ENCODE peak calls at places on chromosomes 16 and 17, in seven cellular contexts. One of them, this sample, is unnamed.

GRCh38 chr17:42422958-42423712 is at the start of gene CAVIN1:
- DNase-seq in stomach: peak; percentile 92
- DNase-seq in tibial nerve: peak; percentile 99
- DNase-seq in CD8-positive, alpha-beta T cell: no peak
- DNase-seq in psoas muscle: peak; percentile 100
- DNase-seq in breast epithelium: peak; percentile 96
- DNase-seq in mammary epithelial cell: peak; percentile 98
- DNase-seq in this sample: no peak

GRCh38 chr16:55233464-55233863 is 90.5 kb upstream of the IRX6 start:
- DNase-seq in mammary epithelial cell: no peak
- DNase-seq in psoas muscle: no peak
- DNase-seq in stomach: no peak
- DNase-seq in CD8-positive, alpha-beta T cell: no peak
- DNase-seq in breast epithelium: no peak
- DNase-seq in tibial nerve: no peak
- DNase-seq in this sample: no peak

GRCh38 chr17:42315402-42316156 is 27.3 kb downstream of the STAT5A start:
- DNase-seq in CD8-positive, alpha-beta T cell: no peak
- DNase-seq in stomach: no peak
- DNase-seq in tibial nerve: no peak
- DNase-seq in psoas muscle: no peak
- DNase-seq in breast epithelium: no peak
- DNase-seq in mammary epithelial cell: no peak
- DNase-seq in this sample: peak; percentile 62

GRCh38 chr17:16908282-16908681 is 63.6 kb downstream of the TNFRSF13B start:
- DNase-seq in tibial nerve: no peak
- DNase-seq in psoas muscle: peak; percentile 2
- DNase-seq in CD8-positive, alpha-beta T cell: peak; percentile 39
- DNase-seq in breast epithelium: peak; percentile 33
- DNase-seq in mammary epithelial cell: no peak
- DNase-seq in stomach: peak; percentile 7
- DNase-seq in this sample: no peak

GRCh38 chr17:7479139-7479388 is 367 bp downstream of the ZBTB4 start:
- DNase-seq in stomach: no peak
- DNase-seq in psoas muscle: no peak
- DNase-seq in tibial nerve: no peak
- DNase-seq in mammary epithelial cell: no peak
- DNase-seq in breast epithelium: no peak
- DNase-seq in CD8-positive, alpha-beta T cell: no peak
- DNase-seq in this sample: no peak

GRCh38 chr17:15247891-15248529 is 17.1 kb downstream of the PMP22 start:
- DNase-seq in stomach: no peak
- DNase-seq in mammary epithelial cell: peak; percentile 83
- DNase-seq in tibial nerve: no peak
- DNase-seq in psoas muscle: no peak
- DNase-seq in CD8-positive, alpha-beta T cell: no peak
- DNase-seq in breast epithelium: no peak
- DNase-seq in this sample: no peak

GRCh38 chr16:11155284-11155806 is 100.7 kb downstream of the SOCS1 start:
- DNase-seq in breast epithelium: no peak
- DNase-seq in mammary epithelial cell: peak; percentile 66
- DNase-seq in tibial nerve: no peak
- DNase-seq in psoas muscle: no peak
- DNase-seq in CD8-positive, alpha-beta T cell: no peak
- DNase-seq in stomach: no peak
- DNase-seq in this sample: no peak

GRCh38 chr17:39923836-39924690 is 3.3 kb downstream of the ORMDL3 start:
- DNase-seq in tibial nerve: no peak
- DNase-seq in breast epithelium: no peak
- DNase-seq in psoas muscle: no peak
- DNase-seq in stomach: no peak
- DNase-seq in mammary epithelial cell: no peak
- DNase-seq in CD8-positive, alpha-beta T cell: no peak
- DNase-seq in this sample: no peak

GRCh38 chr17:3954086-3954485 is 10.2 kb downstream of the ATP2A3 start:
- DNase-seq in CD8-positive, alpha-beta T cell: no peak
- DNase-seq in breast epithelium: no peak
- DNase-seq in psoas muscle: no peak
- DNase-seq in mammary epithelial cell: no peak
- DNase-seq in stomach: no peak
- DNase-seq in tibial nerve: no peak
- DNase-seq in this sample: no peak

GRCh38 chr17:31688704-31689103 is 170.3 kb downstream of the COPRS start:
- DNase-seq in psoas muscle: no peak
- DNase-seq in tibial nerve: no peak
- DNase-seq in mammary epithelial cell: peak; percentile 48
- DNase-seq in breast epithelium: no peak
- DNase-seq in stomach: no peak
- DNase-seq in CD8-positive, alpha-beta T cell: no peak
- DNase-seq in this sample: no peak

GRCh38 chr16:46427340-46428107 is 193.7 kb downstream of the SHCBP1 start:
- DNase-seq in tibial nerve: no peak
- DNase-seq in breast epithelium: no peak
- DNase-seq in CD8-positive, alpha-beta T cell: no peak
- DNase-seq in psoas muscle: no peak
- DNase-seq in stomach: no peak
- DNase-seq in mammary epithelial cell: no peak
- DNase-seq in this sample: no peak

GRCh38 chr16:64356267-64356666 is 765.6 kb downstream of the CDH11 start:
- DNase-seq in mammary epithelial cell: no peak
- DNase-seq in psoas muscle: no peak
- DNase-seq in CD8-positive, alpha-beta T cell: no peak
- DNase-seq in breast epithelium: no peak
- DNase-seq in stomach: no peak
- DNase-seq in tibial nerve: no peak
- DNase-seq in this sample: no peak

GRCh38 chr17:44002141-44002848 is 2.1 kb upstream of the NAGS start:
- DNase-seq in mammary epithelial cell: peak; percentile 78
- DNase-seq in psoas muscle: peak; percentile 28
- DNase-seq in CD8-positive, alpha-beta T cell: no peak
- DNase-seq in breast epithelium: no peak
- DNase-seq in stomach: no peak
- DNase-seq in tibial nerve: no peak
- DNase-seq in this sample: no peak

GRCh38 chr17:31780436-31780835 is 78.6 kb downstream of the COPRS start:
- DNase-seq in tibial nerve: no peak
- DNase-seq in CD8-positive, alpha-beta T cell: no peak
- DNase-seq in psoas muscle: no peak
- DNase-seq in mammary epithelial cell: no peak
- DNase-seq in stomach: no peak
- DNase-seq in breast epithelium: no peak
- DNase-seq in this sample: no peak

GRCh38 chr17:45022655-45023339 is 28.6 kb downstream of the DCAKD start:
- DNase-seq in psoas muscle: no peak
- DNase-seq in CD8-positive, alpha-beta T cell: no peak
- DNase-seq in breast epithelium: no peak
- DNase-seq in stomach: no peak
- DNase-seq in tibial nerve: no peak
- DNase-seq in mammary epithelial cell: no peak
- DNase-seq in this sample: no peak

GRCh38 chr17:74603032-74603635 is 11.1 kb upstream of the CD300LD start:
- DNase-seq in CD8-positive, alpha-beta T cell: no peak
- DNase-seq in stomach: no peak
- DNase-seq in mammary epithelial cell: no peak
- DNase-seq in psoas muscle: no peak
- DNase-seq in tibial nerve: no peak
- DNase-seq in breast epithelium: no peak
- DNase-seq in this sample: peak; percentile 25

GRCh38 chr16:89185062-89185751 is 13.7 kb downstream of the CDH15 start:
- DNase-seq in stomach: no peak
- DNase-seq in breast epithelium: no peak
- DNase-seq in tibial nerve: no peak
- DNase-seq in mammary epithelial cell: no peak
- DNase-seq in psoas muscle: peak; percentile 53
- DNase-seq in CD8-positive, alpha-beta T cell: no peak
- DNase-seq in this sample: peak; percentile 61

GRCh38 chr16:56679813-56680212 is 2.5 kb upstream of the MT1X start:
- DNase-seq in stomach: no peak
- DNase-seq in tibial nerve: no peak
- DNase-seq in mammary epithelial cell: peak; percentile 58
- DNase-seq in psoas muscle: peak; percentile 82
- DNase-seq in breast epithelium: no peak
- DNase-seq in CD8-positive, alpha-beta T cell: no peak
- DNase-seq in this sample: no peak

GRCh38 chr16:53884748-53885147 is 180.8 kb downstream of the FTO start:
- DNase-seq in CD8-positive, alpha-beta T cell: no peak
- DNase-seq in psoas muscle: no peak
- DNase-seq in tibial nerve: no peak
- DNase-seq in breast epithelium: no peak
- DNase-seq in stomach: no peak
- DNase-seq in mammary epithelial cell: no peak
- DNase-seq in this sample: no peak

GRCh38 chr17:31067699-31068184 is 27.0 kb upstream of the NF1 start:
- DNase-seq in CD8-positive, alpha-beta T cell: no peak
- DNase-seq in mammary epithelial cell: peak; percentile 73
- DNase-seq in psoas muscle: no peak
- DNase-seq in tibial nerve: no peak
- DNase-seq in breast epithelium: no peak
- DNase-seq in stomach: no peak
- DNase-seq in this sample: no peak

DNA sequence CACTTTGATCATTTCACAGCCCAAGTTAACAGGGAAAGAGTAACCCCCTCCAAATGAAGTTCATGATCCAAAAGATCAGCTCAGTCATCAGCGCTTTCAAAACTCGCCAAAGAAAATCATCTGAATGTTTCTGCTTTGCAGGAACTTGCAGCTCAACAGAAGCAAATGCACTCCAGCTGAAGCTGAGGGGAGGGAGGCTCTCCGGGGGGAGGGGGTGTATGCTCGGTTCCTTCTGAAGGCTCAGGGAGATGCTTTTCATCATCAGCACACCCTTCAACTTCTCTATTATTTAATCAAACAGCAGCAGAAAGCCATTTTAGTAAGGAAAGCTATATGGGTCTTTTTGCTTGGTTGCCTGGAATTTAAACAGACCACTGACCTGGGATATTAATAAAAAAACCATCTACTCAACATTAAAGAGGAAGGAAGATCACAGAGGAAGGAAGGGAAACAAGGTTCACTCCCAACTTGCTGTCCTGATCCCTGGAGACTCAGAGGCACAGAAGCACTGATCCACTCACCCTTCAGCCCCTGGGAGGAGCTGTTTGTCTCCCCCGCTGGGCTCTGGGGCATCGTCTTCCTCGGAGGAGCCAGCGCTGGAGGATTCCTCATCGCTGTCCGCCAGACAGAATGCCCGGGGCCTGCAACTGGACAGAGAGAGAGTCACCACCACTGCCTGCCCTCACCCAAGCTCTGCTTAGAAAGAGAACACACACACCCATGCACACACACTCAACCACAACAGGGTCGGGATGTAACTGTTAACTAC is 24.6 kb upstream of the ERN1 start:
- DNase-seq in mammary epithelial cell: no peak
- DNase-seq in psoas muscle: no peak
- DNase-seq in breast epithelium: no peak
- DNase-seq in tibial nerve: no peak
- DNase-seq in CD8-positive, alpha-beta T cell: no peak
- DNase-seq in stomach: no peak
- DNase-seq in this sample: no peak
- H3K4me1 ChIP-seq in mammary epithelial cell: peaks cover 19% of the 10 kb centered on the region
- H3K4me1 ChIP-seq in psoas muscle: peaks cover 98% of the 10 kb centered on the region
- H3K4me1 ChIP-seq in breast epithelium: peaks cover 4% of the 10 kb centered on the region
- H3K4me1 ChIP-seq in tibial nerve: peaks cover 37% of the 10 kb centered on the region
- H3K4me1 ChIP-seq in CD8-positive, alpha-beta T cell: no peaks in the 10 kb centered on the region
- H3K4me1 ChIP-seq in stomach: peaks cover 36% of the 10 kb centered on the region
- H3K4me1 ChIP-seq in this sample: no peaks in the 10 kb centered on the region

GRCh38 chr17:47208744-47209488 is at the start of gene MYL4:
- DNase-seq in tibial nerve: no peak
- DNase-seq in breast epithelium: no peak
- DNase-seq in CD8-positive, alpha-beta T cell: no peak
- DNase-seq in psoas muscle: no peak
- DNase-seq in mammary epithelial cell: no peak
- DNase-seq in stomach: no peak
- DNase-seq in this sample: no peak
- H3K27ac ChIP-seq in tibial nerve: no peak within 1 kb of the TSS
- H3K27ac ChIP-seq in breast epithelium: no peak within 1 kb of the TSS
- H3K27ac ChIP-seq in CD8-positive, alpha-beta T cell: no peak within 1 kb of the TSS
- H3K27ac ChIP-seq in psoas muscle: no peak within 1 kb of the TSS
- H3K27ac ChIP-seq in mammary epithelial cell: no peak within 1 kb of the TSS
- H3K27ac ChIP-seq in stomach: no peak within 1 kb of the TSS
- H3K27ac ChIP-seq in this sample: no peak within 1 kb of the TSS

DNA sequence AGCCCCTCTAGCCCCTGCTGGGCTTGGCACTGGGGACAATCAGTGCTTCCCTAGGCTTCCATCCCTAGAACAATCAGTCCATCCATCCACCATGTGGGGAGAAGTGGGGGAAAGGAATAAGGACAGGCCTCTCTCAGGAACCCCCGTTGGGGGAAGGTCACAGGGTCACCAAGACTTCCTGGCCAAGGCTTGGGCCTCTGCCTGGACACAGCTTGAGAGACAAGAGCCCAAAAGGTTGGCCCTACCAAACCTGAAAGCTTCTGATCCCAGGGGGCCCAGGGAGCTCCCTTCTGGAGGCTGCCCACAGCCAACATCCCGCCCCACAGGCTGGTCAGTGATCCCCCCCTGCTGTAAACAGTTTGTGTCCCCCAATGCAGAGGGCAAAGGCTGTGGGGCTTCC is 16.2 kb upstream of the MTMR4 start:
- DNase-seq in breast epithelium: no peak
- DNase-seq in mammary epithelial cell: no peak
- DNase-seq in CD8-positive, alpha-beta T cell: no peak
- DNase-seq in stomach: no peak
- DNase-seq in tibial nerve: no peak
- DNase-seq in psoas muscle: no peak
- DNase-seq in this sample: no peak
- H3K4me3 ChIP-seq in breast epithelium: peak overlapping the region; percentile 91
- H3K4me3 ChIP-seq in mammary epithelial cell: no peak overlapping the region
- H3K4me3 ChIP-seq in CD8-positive, alpha-beta T cell: no peak overlapping the region
- H3K4me3 ChIP-seq in stomach: no peak overlapping the region
- H3K4me3 ChIP-seq in tibial nerve: no peak overlapping the region
- H3K4me3 ChIP-seq in psoas muscle: peak overlapping the region; percentile 73
- H3K4me3 ChIP-seq in this sample: no peak overlapping the region

GRCh38 chr17:70891301-70891700 is 722.0 kb downstream of the KCNJ2 start:
- DNase-seq in stomach: no peak
- DNase-seq in tibial nerve: no peak
- DNase-seq in CD8-positive, alpha-beta T cell: no peak
- DNase-seq in mammary epithelial cell: no peak
- DNase-seq in psoas muscle: no peak
- DNase-seq in breast epithelium: no peak
- DNase-seq in this sample: no peak

GRCh38 chr17:70896843-70897242 is 727.5 kb downstream of the KCNJ2 start:
- DNase-seq in CD8-positive, alpha-beta T cell: no peak
- DNase-seq in breast epithelium: no peak
- DNase-seq in mammary epithelial cell: no peak
- DNase-seq in stomach: no peak
- DNase-seq in psoas muscle: no peak
- DNase-seq in tibial nerve: no peak
- DNase-seq in this sample: no peak

GRCh38 chr17:70886648-70887047 is 717.3 kb downstream of the KCNJ2 start:
- DNase-seq in psoas muscle: no peak
- DNase-seq in tibial nerve: no peak
- DNase-seq in mammary epithelial cell: no peak
- DNase-seq in stomach: no peak
- DNase-seq in breast epithelium: no peak
- DNase-seq in CD8-positive, alpha-beta T cell: no peak
- DNase-seq in this sample: no peak

DNA sequence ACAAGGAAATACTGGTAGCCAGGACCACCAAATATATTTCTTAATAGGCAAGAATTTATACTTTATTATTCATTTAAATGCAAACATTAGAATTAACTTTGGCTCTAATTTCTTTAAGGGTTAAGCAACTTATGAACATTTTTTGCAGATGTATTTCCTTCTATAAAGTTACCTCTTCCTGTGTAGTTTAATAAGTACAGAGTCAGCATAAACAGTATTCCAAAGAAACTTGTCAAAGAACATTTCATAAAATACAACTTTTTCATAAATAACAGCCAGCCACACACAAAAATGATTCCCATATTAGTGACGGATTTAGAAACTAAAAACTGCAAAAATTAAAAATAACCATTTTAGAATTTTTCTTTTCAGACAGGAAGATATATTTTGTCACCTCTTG is 723.2 kb downstream of the KCNJ2 start:
- DNase-seq in tibial nerve: no peak
- DNase-seq in breast epithelium: no peak
- DNase-seq in CD8-positive, alpha-beta T cell: no peak
- DNase-seq in stomach: no peak
- DNase-seq in mammary epithelial cell: no peak
- DNase-seq in psoas muscle: no peak
- DNase-seq in this sample: no peak
- H3K4me1 ChIP-seq in tibial nerve: no peaks in the 10 kb centered on the region
- H3K4me1 ChIP-seq in breast epithelium: no peaks in the 10 kb centered on the region
- H3K4me1 ChIP-seq in CD8-positive, alpha-beta T cell: no peaks in the 10 kb centered on the region
- H3K4me1 ChIP-seq in stomach: no peaks in the 10 kb centered on the region
- H3K4me1 ChIP-seq in mammary epithelial cell: no peaks in the 10 kb centered on the region
- H3K4me1 ChIP-seq in psoas muscle: no peaks in the 10 kb centered on the region
- H3K4me1 ChIP-seq in this sample: no peaks in the 10 kb centered on the region